ENCODE peak calls at places on chromosomes 4 and X, in eight cellular contexts. X, H, Y, U, Z, D, C and T are unnamed samples.

GRCh38 chrX:55161581-55161980 is 58.6 kb upstream of the PAGE5 start:
- DNase-seq in X (no peak), H (no peak), Y (no peak), U (no peak), Z (peak), D (no peak), C (no peak), T (no peak)

GRCh38 chr4:38489924-38490639 is 173.9 kb upstream of the KLF3 start:
- DNase-seq in X (no peak), H (no peak), Y (no peak), U (no peak), Z (peak), D (peak), C (no peak), T (peak)

GRCh38 chr4:82989567-82990429 is 20.8 kb downstream of the LIN54 start:
- DNase-seq in X (no peak), H (no peak), Y (no peak), U (peak), Z (no peak), D (no peak), C (no peak), T (no peak)

GRCh38 chr4:68987007-68987406 is 35.4 kb upstream of the UGT2A3 start:
- DNase-seq in X (no peak), H (no peak), Y (no peak), U (no peak), Z (no peak), D (no peak), C (no peak), T (no peak)

GRCh38 chrX:819684-820083 is 189.1 kb downstream of the SHOX start:
- DNase-seq in X (no peak), H (no peak), Y (no peak), U (no peak), Z (no peak), D (no peak), C (no peak), T (no peak)

GRCh38 chr4:152459326-152459725 is 76.6 kb downstream of the FBXW7 start:
- DNase-seq in X (no peak), H (no peak), Y (no peak), U (no peak), Z (no peak), D (no peak), C (no peak), T (no peak)

GRCh38 chr4:121041307-121042090 is 30.8 kb downstream of the NDNF start:
- DNase-seq in X (no peak), H (no peak), Y (no peak), U (peak), Z (no peak), D (peak), C (no peak), T (no peak)

GRCh38 chr4:166501941-166502382 is 628.9 kb downstream of the TLL1 start:
- DNase-seq in X (no peak), H (no peak), Y (no peak), U (no peak), Z (peak), D (no peak), C (no peak), T (no peak)

GRCh38 chr4:80309301-80310004 is 26.1 kb upstream of the CFAP299 start:
- DNase-seq in X (peak), H (no peak), Y (no peak), U (no peak), Z (no peak), D (peak), C (no peak), T (peak)

DNA sequence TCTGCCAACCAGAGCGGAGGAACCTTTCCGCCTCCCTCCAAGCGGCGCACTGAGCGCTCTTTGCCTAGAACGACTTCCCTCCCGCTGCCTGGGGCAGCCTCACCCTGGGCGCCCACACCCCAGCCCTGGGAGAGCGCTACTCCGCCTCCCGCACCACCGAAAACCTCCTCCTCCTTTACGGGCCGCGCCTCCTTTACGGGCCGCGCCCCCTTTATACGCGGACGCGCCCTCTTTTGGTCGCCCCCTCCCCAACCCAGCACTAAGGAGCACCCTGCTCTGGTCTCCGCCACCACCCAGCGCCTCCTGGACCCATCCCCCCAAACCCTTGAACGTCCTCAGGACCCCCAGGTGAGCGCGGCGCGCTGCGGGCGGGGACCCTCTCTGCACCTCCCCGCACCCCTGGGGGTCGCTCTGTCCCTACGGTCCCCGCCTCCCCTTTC is 586 bp upstream of the NSG1 start:
- DNase-seq in X (no peak), H (peak), Y (no peak), U (peak), Z (peak), D (no peak), C (no peak), T (no peak)
- TF ChIP-seq CTCF in X (no peak), H (no peak), Y (no peak), U (no peak), Z (no peak), D (no peak), C (no peak), T (no peak)

DNA sequence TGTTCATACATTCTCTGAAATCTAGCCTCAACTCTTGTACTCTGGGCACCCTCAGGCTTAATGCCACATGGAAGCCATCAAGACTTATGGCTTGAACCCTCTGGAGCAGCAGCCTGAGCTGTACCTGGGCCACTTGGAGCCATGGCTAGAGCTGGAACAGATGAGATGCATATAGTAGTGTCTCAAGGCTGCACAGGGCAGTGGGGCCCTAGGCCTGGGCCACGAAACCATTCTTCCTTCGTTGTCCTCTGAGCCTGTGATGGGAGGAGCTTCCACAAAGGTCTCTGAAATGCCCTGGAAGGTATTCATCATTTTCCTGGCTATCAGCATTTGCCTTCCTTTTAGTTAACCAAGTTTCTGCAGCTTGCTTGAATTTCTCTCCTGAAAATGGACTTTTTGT is 1427.2 kb upstream of the PCDH10 start:
- DNase-seq in X (no peak), H (no peak), Y (no peak), U (no peak), Z (no peak), D (no peak), C (no peak), T (no peak)
- TF ChIP-seq CTCF in X (no peak), H (no peak), Y (no peak), U (no peak), Z (no peak), D (no peak), C (no peak), T (no peak)

GRCh38 chrX:45324941-45325340 is 124.3 kb upstream of the DIPK2B start:
- DNase-seq in X (peak), H (no peak), Y (no peak), U (no peak), Z (no peak), D (no peak), C (no peak), T (no peak)

GRCh38 chrX:45320191-45320590 is 119.5 kb upstream of the DIPK2B start:
- DNase-seq in X (no peak), H (no peak), Y (no peak), U (no peak), Z (no peak), D (no peak), C (no peak), T (no peak)

GRCh38 chrX:45322382-45322781 is 121.7 kb upstream of the DIPK2B start:
- DNase-seq in X (peak), H (no peak), Y (no peak), U (peak), Z (no peak), D (peak), C (no peak), T (peak)

GRCh38 chrX:45322820-45323219 is 122.1 kb upstream of the DIPK2B start:
- DNase-seq in X (peak), H (no peak), Y (no peak), U (no peak), Z (no peak), D (peak), C (no peak), T (no peak)

DNA sequence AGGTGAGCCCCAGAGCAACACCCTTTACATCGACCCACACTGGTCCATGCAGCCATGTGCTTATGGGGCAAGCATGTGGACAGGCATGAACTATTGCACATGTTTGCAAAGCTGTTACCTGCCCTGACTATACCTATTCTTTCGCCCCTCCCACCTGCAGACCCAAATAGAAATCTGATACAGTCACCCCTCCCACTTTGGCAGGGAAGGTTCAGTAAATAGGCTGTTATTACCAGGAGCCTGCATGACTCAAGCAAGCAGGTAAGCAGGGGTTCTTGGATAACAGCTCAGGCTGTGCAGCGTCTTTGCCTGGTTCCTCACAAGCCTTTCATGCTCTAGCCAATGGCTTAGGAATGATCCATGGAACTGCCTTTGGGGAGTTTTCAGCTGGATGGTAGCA is 122.7 kb upstream of the DIPK2B start:
- DNase-seq in X (no peak), H (no peak), Y (no peak), U (no peak), Z (no peak), D (peak), C (no peak), T (no peak)
- TF ChIP-seq CTCF in X (no peak), H (no peak), Y (no peak), U (no peak), Z (no peak), D (no peak), C (no peak), T (no peak)

DNA sequence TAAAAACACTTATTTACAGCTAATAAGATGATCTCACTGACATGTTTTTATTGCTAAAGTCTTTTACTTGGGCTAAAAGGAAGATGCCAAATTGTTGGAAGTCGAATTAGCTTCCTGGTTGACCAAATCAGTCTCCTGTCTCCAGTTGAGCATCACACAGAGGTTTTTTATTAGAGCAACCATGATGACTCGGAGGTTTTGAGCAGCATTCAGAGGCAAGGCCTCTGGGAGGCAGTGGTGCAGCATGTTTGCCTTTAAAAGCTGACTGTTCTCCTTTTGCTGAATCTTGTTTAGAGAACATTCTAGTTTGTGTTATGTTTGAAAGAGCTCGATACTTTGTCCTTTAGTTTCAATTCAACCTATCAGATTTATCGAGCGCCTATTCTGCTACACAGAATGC is 2.1 kb downstream of the UCHL1 start:
- DNase-seq in X (peak), H (no peak), Y (peak), U (no peak), Z (peak), D (peak), C (no peak), T (peak)
- TF ChIP-seq CTCF in X (peak), H (peak), Y (peak), U (no peak), Z (no peak), D (peak), C (no peak), T (peak)

GRCh38 chr4:182288534-182288933 is 45.3 kb downstream of the TENM3 start:
- DNase-seq in X (no peak), H (no peak), Y (no peak), U (no peak), Z (no peak), D (no peak), C (no peak), T (no peak)
- TF ChIP-seq CTCF in X (no peak), H (no peak), Y (no peak), U (no peak), Z (no peak), D (no peak), C (no peak), T (no peak)

GRCh38 chr4:67678612-67679011 is 22.3 kb downstream of the UBA6 start:
- DNase-seq in X (no peak), H (no peak), Y (no peak), U (no peak), Z (no peak), D (no peak), C (no peak), T (no peak)

GRCh38 chr4:67668315-67668714 is 32.6 kb downstream of the UBA6 start:
- DNase-seq in X (no peak), H (no peak), Y (no peak), U (no peak), Z (no peak), D (no peak), C (no peak), T (no peak)

GRCh38 chr4:67674098-67674497 is 26.9 kb downstream of the UBA6 start:
- DNase-seq in X (no peak), H (no peak), Y (no peak), U (no peak), Z (no peak), D (peak), C (no peak), T (no peak)
- TF ChIP-seq CTCF in X (no peak), H (no peak), Y (no peak), U (no peak), Z (peak), D (peak), C (no peak), T (no peak)

GRCh38 chrX:12115377-12115776 is 22.9 kb upstream of the FRMPD4 start:
- DNase-seq in X (no peak), H (no peak), Y (no peak), U (peak), Z (peak), D (peak), C (no peak), T (no peak)
- TF ChIP-seq CTCF in X (no peak), H (no peak), Y (no peak), U (no peak), Z (peak), D (peak), C (no peak), T (no peak)

GRCh38 chr4:147924604-147925412 is 192.9 kb downstream of the ARHGAP10 start:
- DNase-seq in X (no peak), H (no peak), Y (no peak), U (peak), Z (peak), D (peak), C (no peak), T (no peak)
- TF ChIP-seq CTCF in X (peak), H (peak), Y (peak), U (no peak), Z (no peak), D (peak), C (no peak), T (peak)